ENCODE peak calls at places on chromosome 17, in eight cellular contexts. V is M059J; U is posterior cingulate gyrus; J is caudate nucleus; L is foreskin fibroblast; F is substantia nigra; T is DMS53; B is CD4-positive, alpha-beta T cell. N is an unnamed sample.

GRCh38 chr17:41416478-41416877 is 7.9 kb downstream of the KRT37 start:
- DNase-seq in J (no peak), L (no peak), U (no peak), F (no peak), B (no peak), V (peak; percentile 60), T (peak; percentile 43), N (no peak)

GRCh38 chr17:72119963-72120877 is 600 bp upstream of the SOX9 start:
- DNase-seq in V (peak; percentile 81), B (no peak), L (peak; percentile 87), T (peak; percentile 88), U (peak; percentile 91), F (no peak), J (no peak), N (peak; percentile 61)

GRCh38 chr17:50877838-50878237 is 11.7 kb upstream of the TOB1 start:
- DNase-seq in J (no peak), L (no peak), U (no peak), V (no peak), B (no peak), T (no peak), F (no peak), N (no peak)

GRCh38 chr17:6940186-6940649 is 55.6 kb upstream of the ALOX12 start:
- DNase-seq in T (no peak), L (no peak), B (no peak), V (peak; percentile 88), F (no peak), U (no peak), J (no peak), N (no peak)

GRCh38 chr17:38444151-38444550 is 15.9 kb downstream of the ARHGAP23 start:
- DNase-seq in V (peak; percentile 60), T (peak; percentile 81), J (peak; percentile 59), B (peak; percentile 37), U (peak; percentile 96), F (peak; percentile 26), L (peak; percentile 89), N (peak; percentile 80)

GRCh38 chr17:82090549-82091263 is 7.3 kb downstream of the FASN start:
- DNase-seq in V (no peak), F (no peak), U (peak; percentile 75), J (no peak), T (peak; percentile 50), B (no peak), L (no peak), N (no peak)

GRCh38 chr17:226773-227580 is 45.5 kb upstream of the DOC2B start:
- DNase-seq in B (no peak), T (no peak), U (peak; percentile 93), L (no peak), V (peak; percentile 19), F (no peak), J (peak; percentile 68), N (no peak)

GRCh38 chr17:72725432-72726068 is 366.9 kb downstream of the SLC39A11 start:
- DNase-seq in V (peak; percentile 69), F (no peak), J (peak; percentile 44), L (peak; percentile 80), B (peak; percentile 26), T (peak; percentile 87), U (peak; percentile 96), N (peak; percentile 72)

GRCh38 chr17:38416840-38417209 is 11.4 kb upstream of the ARHGAP23 start:
- DNase-seq in B (no peak), F (no peak), U (peak; percentile 48), V (no peak), J (no peak), T (peak; percentile 28), L (no peak), N (no peak)

GRCh38 chr17:41891135-41892065 is 26.2 kb upstream of the KLHL11 start:
- DNase-seq in J (no peak), L (no peak), U (no peak), V (no peak), T (peak; percentile 53), B (no peak), F (no peak), N (no peak)

GRCh38 chr17:35210741-35211140 is 16.5 kb upstream of the SLC35G3 start:
- DNase-seq in U (no peak), T (no peak), F (no peak), L (no peak), V (no peak), J (no peak), B (no peak), N (no peak)

GRCh38 chr17:77677210-77677609 is 281.3 kb upstream of the TNRC6C start:
- DNase-seq in V (no peak), T (no peak), F (no peak), B (no peak), J (no peak), U (no peak), L (peak; percentile 11), N (no peak)

GRCh38 chr17:83192161-83192788 is 112.9 kb downstream of the METRNL start:
- DNase-seq in F (no peak), V (peak; percentile 46), J (no peak), U (peak; percentile 52), L (peak; percentile 77), T (no peak), B (no peak), N (no peak)

GRCh38 chr17:76281573-76282371 is 16.6 kb downstream of the UBALD2 start:
- DNase-seq in F (no peak), V (no peak), B (no peak), U (no peak), J (peak; percentile 67), L (peak; percentile 31), T (no peak), N (no peak)

GRCh38 chr17:62625184-62625869 is 2.1 kb upstream of the MRC2 start:
- DNase-seq in B (no peak), F (no peak), L (no peak), J (no peak), V (no peak), T (no peak), U (no peak), N (no peak)

GRCh38 chr17:42153919-42154491 is 784 bp downstream of the RAB5C start:
- DNase-seq in L (peak; percentile 62), F (no peak), B (no peak), U (no peak), J (no peak), T (peak; percentile 31), V (peak; percentile 35), N (no peak)

GRCh38 chr17:77958716-77959215 is 263 bp downstream of the TNRC6C start:
- DNase-seq in F (no peak), U (no peak), T (no peak), B (no peak), J (no peak), V (no peak), L (no peak), N (no peak)

GRCh38 chr17:45430738-45431530 is 1.7 kb downstream of the ARHGAP27 start:
- DNase-seq in B (no peak), L (peak; percentile 38), V (no peak), F (no peak), J (no peak), T (peak; percentile 94), U (peak; percentile 77), N (no peak)

GRCh38 chr17:71699907-71700306 is 420.9 kb upstream of the SOX9 start:
- DNase-seq in B (no peak), L (no peak), F (no peak), U (no peak), V (no peak), J (no peak), T (no peak), N (no peak)

GRCh38 chr17:68497885-68498319 is 14.3 kb upstream of the PRKAR1A start:
- DNase-seq in F (no peak), L (no peak), U (no peak), V (no peak), B (no peak), T (no peak), J (no peak), N (no peak)

GRCh38 chr17:32155896-32156295 is 13.6 kb downstream of the RHOT1 start:
- DNase-seq in L (no peak), B (no peak), U (no peak), J (no peak), V (no peak), T (no peak), F (no peak), N (no peak)

GRCh38 chr17:56577810-56578209 is 15.7 kb upstream of the NOG start:
- DNase-seq in U (no peak), F (no peak), T (no peak), V (no peak), L (no peak), B (no peak), J (no peak), N (no peak)

GRCh38 chr17:50356418-50356817 is 10.5 kb downstream of the XYLT2 start:
- DNase-seq in B (no peak), U (peak; percentile 71), J (no peak), V (no peak), L (no peak), F (no peak), T (no peak), N (no peak)

GRCh38 chr17:2911755-2912111 is 115.5 kb downstream of the RAP1GAP2 start:
- DNase-seq in V (no peak), T (no peak), J (no peak), U (no peak), B (no peak), F (no peak), L (no peak), N (no peak)

N was measured in MCF 10A.